ENCODE peak calls at places on chromosomes 2 and 18, in six cellular contexts. K is NCI-H1436 treated with DMSO at 0.1 percent for 48 hours; B is stimulated activated CD4-positive, alpha-beta T cell treated with anti-CD3 and anti-CD28 coated beads, Interleukin-1b, Interleukin-23, amount 100 ng/mL, for 1 hour; A is NT2/D1; E is H54; Z is RPMI8226. G is an unnamed sample.

GRCh38 chr18:10454800-10455550 is 540 bp downstream of the APCDD1 start:
- DNase-seq in Z (peak), B (no peak), K (no peak), E (no peak), A (no peak), G (no peak)

GRCh38 chr2:102782187-102782586 is 20.4 kb downstream of the TMEM182 start:
- DNase-seq in Z (no peak), K (no peak), A (no peak), E (no peak), B (no peak), G (no peak)

GRCh38 chr2:35501076-35501475 is 854.5 kb upstream of the CRIM1 start:
- DNase-seq in Z (no peak), K (no peak), B (no peak), A (no peak), E (no peak), G (peak)

GRCh38 chr18:45760443-45761036 is 36.6 kb downstream of the SLC14A1 start:
- DNase-seq in A (no peak), Z (no peak), B (no peak), E (no peak), K (no peak), G (no peak)

GRCh38 chr2:182300603-182301002 is 126.2 kb downstream of the PDE1A start:
- DNase-seq in A (no peak), E (no peak), Z (no peak), B (no peak), K (no peak), G (no peak)

GRCh38 chr2:71720283-71720560 is 266.9 kb downstream of the DYSF start:
- DNase-seq in A (no peak), K (no peak), B (no peak), E (no peak), Z (no peak), G (no peak)

GRCh38 chr2:8058652-8059051 is 623.2 kb upstream of the ID2 start:
- DNase-seq in B (no peak), A (no peak), Z (peak), E (no peak), K (no peak), G (no peak)

GRCh38 chr2:105082107-105082506 is 44.2 kb downstream of the MRPS9 start:
- DNase-seq in K (no peak), E (no peak), Z (no peak), A (no peak), B (no peak), G (no peak)

GRCh38 chr2:143950675-143951074 is 569.2 kb downstream of the ZEB2 start:
- DNase-seq in B (no peak), A (no peak), Z (no peak), E (no peak), K (no peak), G (no peak)

GRCh38 chr2:60463249-60463648 is 90.2 kb downstream of the BCL11A start:
- DNase-seq in E (no peak), A (no peak), K (no peak), B (no peak), Z (no peak), G (no peak)

GRCh38 chr2:68336192-68336591 is 16.4 kb upstream of the CNRIP1 start:
- DNase-seq in A (no peak), B (no peak), Z (no peak), K (no peak), E (no peak), G (peak)

G was measured in keratinocyte.